ENCODE peak calls at places on chromosomes 5 and 9, in five cellular contexts. L, T, D, G and B are unnamed samples.

GRCh38 chr5:175713930-175714329 is 56.1 kb downstream of the HRH2 start:
- DNase-seq in L (no peak), T (no peak), D (no peak), G (no peak), B (no peak)

GRCh38 chr9:85213650-85214607 is 527.8 kb downstream of the AGTPBP1 start:
- DNase-seq in L (no peak), T (no peak), D (no peak), G (no peak), B (no peak)

GRCh38 chr9:4983541-4984165 is 1.4 kb upstream of the JAK2 start:
- DNase-seq in L (no peak), T (no peak), D (no peak), G (no peak), B (no peak)

GRCh38 chr9:70079364-70080103 is 35.9 kb downstream of the MAMDC2 start:
- DNase-seq in L (no peak), T (peak), D (no peak), G (no peak), B (no peak)

GRCh38 chr5:59187772-59188347 is 605.0 kb downstream of the RAB3C start:
- DNase-seq in L (no peak), T (peak), D (no peak), G (no peak), B (no peak)

GRCh38 chr5:69492391-69493234 is at the start of gene OCLN:
- DNase-seq in L (peak), T (no peak), D (no peak), G (peak), B (peak)

GRCh38 chr5:68424799-68425537 is 209.4 kb downstream of the PIK3R1 start:
- DNase-seq in L (no peak), T (peak), D (no peak), G (no peak), B (no peak)

GRCh38 chr5:15885156-15885555 is 294.4 kb downstream of the MARCHF11 start:
- DNase-seq in L (no peak), T (peak), D (no peak), G (no peak), B (no peak)

GRCh38 chr5:72133212-72133990 is 26.1 kb downstream of the MAP1B start:
- DNase-seq in L (no peak), T (no peak), D (no peak), G (no peak), B (no peak)

GRCh38 chr5:122076023-122076422 is 2.0 kb downstream of the LOX start:
- DNase-seq in L (no peak), T (peak), D (no peak), G (no peak), B (no peak)

GRCh38 chr9:73149371-73150067 is 2.1 kb upstream of the ANXA1 start:
- DNase-seq in L (no peak), T (peak), D (no peak), G (no peak), B (no peak)

GRCh38 chr5:156479864-156480263 is 152.9 kb downstream of the SGCD start:
- DNase-seq in L (no peak), T (peak), D (no peak), G (no peak), B (no peak)

GRCh38 chr5:180608572-180609310 is 17.4 kb upstream of the SCGB3A1 start:
- DNase-seq in L (no peak), T (no peak), D (no peak), G (no peak), B (no peak)

GRCh38 chr5:29702875-29703274 is 1490.6 kb upstream of the CDH6 start:
- DNase-seq in L (no peak), T (no peak), D (no peak), G (no peak), B (no peak)

GRCh38 chr5:168651654-168652053 is 72.5 kb upstream of the PANK3 start:
- DNase-seq in L (no peak), T (peak), D (no peak), G (peak), B (no peak)

GRCh38 chr5:33068786-33069185 is 357.7 kb downstream of the NPR3 start:
- DNase-seq in L (no peak), T (peak), D (no peak), G (peak), B (no peak)

GRCh38 chr5:76426391-76426802 is 23.3 kb downstream of the IQGAP2 start:
- DNase-seq in L (no peak), T (no peak), D (no peak), G (no peak), B (no peak)